ENCODE peak calls at places on chromosomes 6 and 20, in five cellular contexts. One of them, this sample, is unnamed.

GRCh38 chr6:124356276-124356810 is 552.7 kb downstream of the NKAIN2 start:
- DNase-seq in astrocyte of the spinal cord: no peak
- DNase-seq in neural crest cell: no peak
- DNase-seq in pancreas: no peak
- DNase-seq in bronchial epithelial cell: no peak
- DNase-seq in this sample: no peak

GRCh38 chr6:2750832-2751231 is at the start of gene MYLK4:
- DNase-seq in astrocyte of the spinal cord: no peak
- DNase-seq in neural crest cell: no peak
- DNase-seq in pancreas: no peak
- DNase-seq in bronchial epithelial cell: no peak
- DNase-seq in this sample: no peak

GRCh38 chr20:5845686-5846651 is 95.8 kb downstream of the SHLD1 start:
- DNase-seq in astrocyte of the spinal cord: peak; percentile 62
- DNase-seq in neural crest cell: no peak
- DNase-seq in pancreas: no peak
- DNase-seq in bronchial epithelial cell: peak; percentile 25
- DNase-seq in this sample: no peak

GRCh38 chr20:15075586-15075985 is 738.2 kb upstream of the FLRT3 start:
- DNase-seq in astrocyte of the spinal cord: no peak
- DNase-seq in neural crest cell: no peak
- DNase-seq in pancreas: no peak
- DNase-seq in bronchial epithelial cell: no peak
- DNase-seq in this sample: no peak

GRCh38 chr6:44257007-44257752 is at the start of gene SLC35B2:
- DNase-seq in astrocyte of the spinal cord: peak; percentile 76
- DNase-seq in neural crest cell: peak; percentile 72
- DNase-seq in pancreas: peak; percentile 87
- DNase-seq in bronchial epithelial cell: no peak
- DNase-seq in this sample: peak; percentile 79

GRCh38 chr20:18984238-18985200 is 170.9 kb downstream of the SCP2D1 start:
- DNase-seq in astrocyte of the spinal cord: no peak
- DNase-seq in neural crest cell: no peak
- DNase-seq in pancreas: no peak
- DNase-seq in bronchial epithelial cell: peak; percentile 25
- DNase-seq in this sample: no peak

GRCh38 chr6:103750603-103751002 is 1109.1 kb downstream of the HACE1 start:
- DNase-seq in astrocyte of the spinal cord: no peak
- DNase-seq in neural crest cell: no peak
- DNase-seq in pancreas: no peak
- DNase-seq in bronchial epithelial cell: no peak
- DNase-seq in this sample: no peak

GRCh38 chr6:159978291-159979135 is 9.6 kb downstream of the IGF2R start:
- DNase-seq in astrocyte of the spinal cord: no peak
- DNase-seq in neural crest cell: no peak
- DNase-seq in pancreas: no peak
- DNase-seq in bronchial epithelial cell: peak; percentile 63
- DNase-seq in this sample: peak; percentile 54

GRCh38 chr6:912871-913663 is 220.1 kb upstream of the EXOC2 start:
- DNase-seq in astrocyte of the spinal cord: peak; percentile 26
- DNase-seq in neural crest cell: no peak
- DNase-seq in pancreas: no peak
- DNase-seq in bronchial epithelial cell: peak; percentile 49
- DNase-seq in this sample: peak; percentile 37

GRCh38 chr6:26003102-26003694 is 40.6 kb downstream of the TRIM38 start:
- DNase-seq in astrocyte of the spinal cord: peak; percentile 57
- DNase-seq in neural crest cell: peak; percentile 66
- DNase-seq in pancreas: no peak
- DNase-seq in bronchial epithelial cell: peak; percentile 63
- DNase-seq in this sample: peak; percentile 63

GRCh38 chr20:31861346-31862156 is 8.8 kb downstream of the DUSP15 start:
- DNase-seq in astrocyte of the spinal cord: no peak
- DNase-seq in neural crest cell: peak; percentile 88
- DNase-seq in pancreas: peak; percentile 80
- DNase-seq in bronchial epithelial cell: peak; percentile 19
- DNase-seq in this sample: peak; percentile 92

GRCh38 chr6:111938710-111939109 is 65.5 kb upstream of the FYN start:
- DNase-seq in astrocyte of the spinal cord: peak; percentile 93
- DNase-seq in neural crest cell: no peak
- DNase-seq in pancreas: no peak
- DNase-seq in bronchial epithelial cell: peak; percentile 76
- DNase-seq in this sample: no peak

GRCh38 chr20:53599378-53599777 is 5.7 kb upstream of the ZNF217 start:
- DNase-seq in astrocyte of the spinal cord: no peak
- DNase-seq in neural crest cell: no peak
- DNase-seq in pancreas: no peak
- DNase-seq in bronchial epithelial cell: no peak
- DNase-seq in this sample: no peak

GRCh38 chr20:52577696-52578095 is 386.1 kb upstream of the ZFP64 start:
- DNase-seq in astrocyte of the spinal cord: no peak
- DNase-seq in neural crest cell: no peak
- DNase-seq in pancreas: no peak
- DNase-seq in bronchial epithelial cell: no peak
- DNase-seq in this sample: no peak

GRCh38 chr20:34095825-34096224 is 16.2 kb downstream of the EIF2S2 start:
- DNase-seq in astrocyte of the spinal cord: no peak
- DNase-seq in neural crest cell: no peak
- DNase-seq in pancreas: no peak
- DNase-seq in bronchial epithelial cell: no peak
- DNase-seq in this sample: no peak

GRCh38 chr6:137799950-137800568 is 67.0 kb upstream of the TNFAIP3 start:
- DNase-seq in astrocyte of the spinal cord: peak; percentile 60
- DNase-seq in neural crest cell: no peak
- DNase-seq in pancreas: no peak
- DNase-seq in bronchial epithelial cell: peak; percentile 79
- DNase-seq in this sample: peak; percentile 53

GRCh38 chr6:138468320-138469015 is 30.8 kb downstream of the NHSL1 start:
- DNase-seq in astrocyte of the spinal cord: peak; percentile 64
- DNase-seq in neural crest cell: no peak
- DNase-seq in pancreas: no peak
- DNase-seq in bronchial epithelial cell: peak; percentile 95
- DNase-seq in this sample: no peak

GRCh38 chr6:84358581-84358980 is 131.1 kb upstream of the CEP162 start:
- DNase-seq in astrocyte of the spinal cord: no peak
- DNase-seq in neural crest cell: no peak
- DNase-seq in pancreas: no peak
- DNase-seq in bronchial epithelial cell: no peak
- DNase-seq in this sample: no peak

GRCh38 chr6:134750669-134751068 is 199.2 kb downstream of the ALDH8A1 start:
- DNase-seq in astrocyte of the spinal cord: peak; percentile 25
- DNase-seq in neural crest cell: no peak
- DNase-seq in pancreas: no peak
- DNase-seq in bronchial epithelial cell: no peak
- DNase-seq in this sample: no peak

GRCh38 chr6:117404548-117404947 is 21.2 kb downstream of the ROS1 start:
- DNase-seq in astrocyte of the spinal cord: peak; percentile 17
- DNase-seq in neural crest cell: no peak
- DNase-seq in pancreas: no peak
- DNase-seq in bronchial epithelial cell: peak; percentile 25
- DNase-seq in this sample: no peak

GRCh38 chr6:116060572-116061283 is at the start of gene FRK:
- DNase-seq in astrocyte of the spinal cord: peak; percentile 23
- DNase-seq in neural crest cell: no peak
- DNase-seq in pancreas: peak; percentile 65
- DNase-seq in bronchial epithelial cell: peak; percentile 89
- DNase-seq in this sample: no peak
- TF ChIP-seq CTCF in astrocyte of the spinal cord: no peak
- TF ChIP-seq CTCF in neural crest cell: peak; percentile 63
- TF ChIP-seq CTCF in pancreas: peak; percentile 23
- TF ChIP-seq CTCF in bronchial epithelial cell: peak; percentile 27
- TF ChIP-seq CTCF in this sample: no peak

GRCh38 chr6:17588011-17588410 is 12.1 kb upstream of the FAM8A1 start:
- DNase-seq in astrocyte of the spinal cord: no peak
- DNase-seq in neural crest cell: no peak
- DNase-seq in pancreas: no peak
- DNase-seq in bronchial epithelial cell: no peak
- DNase-seq in this sample: no peak

GRCh38 chr6:17585766-17586502 is 14.2 kb upstream of the FAM8A1 start:
- DNase-seq in astrocyte of the spinal cord: no peak
- DNase-seq in neural crest cell: no peak
- DNase-seq in pancreas: no peak
- DNase-seq in bronchial epithelial cell: peak; percentile 56
- DNase-seq in this sample: no peak

GRCh38 chr6:17591292-17591691 is 8.8 kb upstream of the FAM8A1 start:
- DNase-seq in astrocyte of the spinal cord: no peak
- DNase-seq in neural crest cell: no peak
- DNase-seq in pancreas: no peak
- DNase-seq in bronchial epithelial cell: no peak
- DNase-seq in this sample: no peak

GRCh38 chr6:17593246-17593645 is 6.9 kb upstream of the FAM8A1 start:
- DNase-seq in astrocyte of the spinal cord: no peak
- DNase-seq in neural crest cell: no peak
- DNase-seq in pancreas: no peak
- DNase-seq in bronchial epithelial cell: no peak
- DNase-seq in this sample: no peak

DNA sequence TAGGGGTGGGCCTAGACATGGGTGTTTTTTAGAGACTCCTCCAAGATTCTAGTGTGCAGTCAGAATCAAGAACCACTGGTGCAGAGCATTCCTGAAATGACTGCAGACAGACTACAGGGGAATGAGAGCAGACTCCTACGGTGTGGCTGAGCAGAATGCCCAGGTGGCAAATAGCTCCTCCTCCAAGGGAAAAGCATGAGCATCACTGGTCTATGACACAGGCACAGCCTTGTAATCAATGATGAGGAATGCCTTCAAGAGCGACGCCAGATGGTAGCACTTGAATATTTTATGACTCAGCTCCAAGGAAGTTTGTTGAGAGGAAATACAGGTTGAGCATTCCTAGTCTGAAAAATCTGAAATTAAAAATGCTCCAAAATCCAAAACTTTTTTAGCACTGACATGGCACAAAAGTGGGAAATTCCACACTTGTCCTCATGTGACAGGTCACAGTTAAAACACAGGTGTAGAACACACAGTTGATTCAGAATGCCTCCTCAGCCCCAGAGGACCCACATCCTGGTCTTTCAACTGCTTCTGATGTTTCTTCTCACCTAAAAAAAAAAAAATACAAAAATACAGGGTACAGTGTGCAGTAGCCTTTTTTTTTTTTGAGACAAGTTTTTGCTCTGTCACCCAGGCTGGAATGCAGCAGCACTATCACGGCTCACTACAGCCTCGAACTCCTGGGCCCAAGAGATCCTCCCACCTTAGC is 10.5 kb upstream of the FAM8A1 start:
- DNase-seq in astrocyte of the spinal cord: peak; percentile 79
- DNase-seq in neural crest cell: no peak
- DNase-seq in pancreas: no peak
- DNase-seq in bronchial epithelial cell: peak; percentile 96
- DNase-seq in this sample: no peak
- TF ChIP-seq CTCF in astrocyte of the spinal cord: no peak
- TF ChIP-seq CTCF in neural crest cell: no peak
- TF ChIP-seq CTCF in pancreas: no peak
- TF ChIP-seq CTCF in bronchial epithelial cell: peak; percentile 23
- TF ChIP-seq CTCF in this sample: no peak

DNA sequence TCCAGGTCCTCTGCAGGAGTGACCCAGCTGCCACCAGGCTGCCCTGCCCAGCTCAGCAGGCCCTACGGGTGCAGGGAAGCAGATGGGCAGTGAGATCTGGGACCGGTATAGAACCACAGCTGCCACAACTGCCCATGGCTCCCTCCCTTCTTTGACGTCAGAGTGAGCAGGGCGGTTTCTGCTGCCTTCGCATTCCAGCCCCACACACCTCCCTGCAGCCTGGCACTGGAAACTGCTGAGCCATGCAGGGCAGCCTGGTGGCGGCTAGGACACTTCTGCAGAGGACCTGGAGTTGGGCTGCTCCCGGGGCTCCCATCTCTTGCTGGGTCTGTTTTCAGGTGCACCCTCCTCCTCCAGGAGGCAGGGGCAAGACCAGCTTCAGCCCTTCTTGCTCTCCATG is 101.6 kb upstream of the CD93 start:
- DNase-seq in astrocyte of the spinal cord: no peak
- DNase-seq in neural crest cell: no peak
- DNase-seq in pancreas: peak; percentile 61
- DNase-seq in bronchial epithelial cell: peak; percentile 52
- DNase-seq in this sample: no peak
- TF ChIP-seq CTCF in astrocyte of the spinal cord: no peak
- TF ChIP-seq CTCF in neural crest cell: no peak
- TF ChIP-seq CTCF in pancreas: no peak
- TF ChIP-seq CTCF in bronchial epithelial cell: peak; percentile 31
- TF ChIP-seq CTCF in this sample: no peak

GRCh38 chr6:17816921-17817611 is 110.3 kb upstream of the NUP153 start:
- DNase-seq in astrocyte of the spinal cord: peak; percentile 14
- DNase-seq in neural crest cell: no peak
- DNase-seq in pancreas: no peak
- DNase-seq in bronchial epithelial cell: no peak
- DNase-seq in this sample: no peak
- TF ChIP-seq CTCF in astrocyte of the spinal cord: no peak
- TF ChIP-seq CTCF in neural crest cell: peak; percentile 15
- TF ChIP-seq CTCF in pancreas: no peak
- TF ChIP-seq CTCF in bronchial epithelial cell: no peak
- TF ChIP-seq CTCF in this sample: no peak

This sample was measured in GM10248.